ENCODE peak calls at places on chromosomes 16 and 17, in five cellular contexts. One of them, this sample, is unnamed.

GRCh38 chr17:30219315-30219714 is 16.2 kb downstream of the SLC6A4 start:
- DNase-seq in A549: no peak
- DNase-seq in heart right ventricle: no peak
- DNase-seq in fibroblast of the aortic adventitia: no peak
- DNase-seq in epithelial cell of esophagus: no peak
- DNase-seq in this sample: no peak

GRCh38 chr16:88349903-88350900 is 32.6 kb upstream of the ZNF469 start:
- DNase-seq in fibroblast of the aortic adventitia: peak
- DNase-seq in heart right ventricle: no peak
- DNase-seq in A549: no peak
- DNase-seq in epithelial cell of esophagus: no peak
- DNase-seq in this sample: no peak

GRCh38 chr16:57258910-57259475 is 13.9 kb downstream of the ARL2BP start:
- DNase-seq in A549: no peak
- DNase-seq in heart right ventricle: no peak
- DNase-seq in epithelial cell of esophagus: no peak
- DNase-seq in fibroblast of the aortic adventitia: no peak
- DNase-seq in this sample: no peak

GRCh38 chr17:57872536-57872935 is 22.7 kb upstream of the MRPS23 start:
- DNase-seq in heart right ventricle: peak
- DNase-seq in epithelial cell of esophagus: no peak
- DNase-seq in fibroblast of the aortic adventitia: no peak
- DNase-seq in A549: no peak
- DNase-seq in this sample: no peak

GRCh38 chr17:49971848-49972485 is 3.0 kb downstream of the DLX4 start:
- DNase-seq in heart right ventricle: no peak
- DNase-seq in fibroblast of the aortic adventitia: no peak
- DNase-seq in A549: no peak
- DNase-seq in epithelial cell of esophagus: no peak
- DNase-seq in this sample: peak

GRCh38 chr17:36095992-36096391 is 6.0 kb upstream of the CCL3 start:
- DNase-seq in heart right ventricle: no peak
- DNase-seq in A549: no peak
- DNase-seq in epithelial cell of esophagus: no peak
- DNase-seq in fibroblast of the aortic adventitia: no peak
- DNase-seq in this sample: no peak

GRCh38 chr17:7801582-7801981 is 32.4 kb upstream of the KDM6B start:
- DNase-seq in heart right ventricle: no peak
- DNase-seq in fibroblast of the aortic adventitia: no peak
- DNase-seq in A549: no peak
- DNase-seq in epithelial cell of esophagus: no peak
- DNase-seq in this sample: no peak

GRCh38 chr16:9225527-9226316 is 134.3 kb downstream of the HAPSTR1 start:
- DNase-seq in epithelial cell of esophagus: no peak
- DNase-seq in heart right ventricle: no peak
- DNase-seq in A549: no peak
- DNase-seq in fibroblast of the aortic adventitia: no peak
- DNase-seq in this sample: no peak

GRCh38 chr16:82651921-82652601 is 25.3 kb downstream of the CDH13 start:
- DNase-seq in A549: no peak
- DNase-seq in epithelial cell of esophagus: no peak
- DNase-seq in fibroblast of the aortic adventitia: no peak
- DNase-seq in heart right ventricle: no peak
- DNase-seq in this sample: no peak

GRCh38 chr16:49698416-49698815 is 157.5 kb downstream of the ZNF423 start:
- DNase-seq in fibroblast of the aortic adventitia: no peak
- DNase-seq in heart right ventricle: peak
- DNase-seq in A549: no peak
- DNase-seq in epithelial cell of esophagus: no peak
- DNase-seq in this sample: peak

GRCh38 chr16:87418216-87418615 is 26.1 kb downstream of the MAP1LC3B start:
- DNase-seq in epithelial cell of esophagus: no peak
- DNase-seq in heart right ventricle: no peak
- DNase-seq in A549: no peak
- DNase-seq in fibroblast of the aortic adventitia: no peak
- DNase-seq in this sample: no peak

DNA sequence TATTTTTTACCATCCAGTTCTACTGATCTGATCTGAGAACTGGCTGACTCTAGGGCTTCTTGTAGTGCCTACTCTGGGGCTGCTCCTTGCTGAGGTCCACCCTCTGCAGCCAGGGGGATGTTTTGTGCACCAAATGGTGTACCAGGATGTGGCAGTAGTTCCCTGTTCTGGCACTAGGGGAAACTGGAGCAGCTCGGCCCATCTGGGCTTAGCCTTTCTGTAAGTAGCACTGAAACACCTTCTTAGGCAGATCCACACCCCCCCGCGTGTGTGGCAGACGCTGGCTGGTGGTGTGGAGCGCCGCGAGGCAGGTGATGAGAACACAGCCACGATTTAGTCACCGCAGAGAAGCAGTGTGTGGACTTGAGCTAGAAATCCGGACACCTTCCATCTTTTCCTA is 17.0 kb downstream of the DUSP14 start:
- DNase-seq in A549: peak
- DNase-seq in epithelial cell of esophagus: peak
- DNase-seq in heart right ventricle: no peak
- DNase-seq in fibroblast of the aortic adventitia: no peak
- DNase-seq in this sample: no peak
- TF ChIP-seq CTCF in A549: peak
- TF ChIP-seq CTCF in epithelial cell of esophagus: peak
- TF ChIP-seq CTCF in heart right ventricle: no peak
- TF ChIP-seq CTCF in fibroblast of the aortic adventitia: peak
- TF ChIP-seq CTCF in this sample: peak

GRCh38 chr17:79027274-79027924 is 3.4 kb downstream of the C1QTNF1 start:
- DNase-seq in epithelial cell of esophagus: no peak
- DNase-seq in heart right ventricle: no peak
- DNase-seq in A549: no peak
- DNase-seq in fibroblast of the aortic adventitia: no peak
- DNase-seq in this sample: peak
- TF ChIP-seq CTCF in epithelial cell of esophagus: no peak
- TF ChIP-seq CTCF in heart right ventricle: no peak
- TF ChIP-seq CTCF in A549: no peak
- TF ChIP-seq CTCF in fibroblast of the aortic adventitia: no peak
- TF ChIP-seq CTCF in this sample: no peak

DNA sequence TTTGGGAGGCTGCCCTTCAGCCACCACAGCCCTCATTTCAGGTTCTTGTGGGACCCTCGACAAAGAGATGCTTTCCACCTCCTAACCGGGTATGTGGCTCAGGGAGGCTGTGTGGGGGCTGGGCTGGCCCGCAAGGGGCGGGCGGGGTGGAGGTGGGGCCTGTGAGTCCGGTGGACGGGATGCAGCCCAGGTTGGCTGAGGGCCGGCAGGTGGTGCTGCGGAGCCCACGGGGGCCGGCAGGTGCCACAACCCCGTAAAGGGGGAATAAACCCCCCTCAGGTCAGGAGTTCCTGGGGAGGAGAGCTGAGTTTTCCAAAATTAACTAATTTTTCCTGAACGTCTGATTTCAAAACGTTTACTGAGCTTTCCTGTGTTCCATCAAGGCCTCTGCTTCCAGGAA is 4.9 kb upstream of the CIAO3 start:
- DNase-seq in epithelial cell of esophagus: peak
- DNase-seq in A549: peak
- DNase-seq in heart right ventricle: no peak
- DNase-seq in fibroblast of the aortic adventitia: no peak
- DNase-seq in this sample: no peak
- TF ChIP-seq CTCF in epithelial cell of esophagus: peak
- TF ChIP-seq CTCF in A549: peak
- TF ChIP-seq CTCF in heart right ventricle: no peak
- TF ChIP-seq CTCF in fibroblast of the aortic adventitia: peak
- TF ChIP-seq CTCF in this sample: no peak

DNA sequence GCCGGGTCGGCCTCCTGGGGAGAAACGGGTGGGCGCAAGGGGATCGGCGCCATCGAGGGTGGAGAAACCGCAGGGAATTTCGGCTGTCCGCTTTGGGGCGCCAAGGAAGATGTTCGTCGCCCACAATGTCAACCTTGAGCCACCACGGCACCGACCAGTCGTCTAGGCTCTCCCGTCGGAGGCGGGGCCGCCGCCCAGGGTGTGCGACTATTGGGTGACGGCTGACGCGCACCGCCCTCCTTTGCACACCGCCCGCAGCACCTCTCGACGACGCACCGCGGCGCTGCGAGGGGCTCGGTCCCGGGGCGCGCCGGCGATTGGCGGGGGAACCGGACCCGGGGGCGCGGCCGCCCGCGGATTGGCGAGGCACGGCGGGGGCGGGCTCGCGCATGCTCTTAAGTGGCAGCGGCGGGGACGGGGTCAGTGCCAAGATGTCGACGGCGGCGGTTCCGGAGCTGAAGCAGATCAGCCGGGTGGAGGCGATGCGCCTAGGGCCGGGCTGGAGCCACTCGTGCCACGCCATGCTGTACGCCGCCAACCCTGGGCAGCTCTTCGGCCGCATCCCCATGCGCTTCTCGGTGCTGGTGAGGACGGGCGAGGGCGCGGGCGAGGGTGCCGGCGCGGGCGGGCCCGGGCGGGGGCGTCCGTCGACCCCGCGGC is at the start of gene NUDT16L1:
- DNase-seq in epithelial cell of esophagus: peak
- DNase-seq in fibroblast of the aortic adventitia: peak
- DNase-seq in heart right ventricle: peak
- DNase-seq in A549: peak
- DNase-seq in this sample: peak
- TF ChIP-seq CTCF in epithelial cell of esophagus: no peak
- TF ChIP-seq CTCF in fibroblast of the aortic adventitia: peak
- TF ChIP-seq CTCF in heart right ventricle: peak
- TF ChIP-seq CTCF in A549: no peak
- TF ChIP-seq CTCF in this sample: peak

GRCh38 chr17:76542566-76542971 is 2.7 kb downstream of the PRCD start:
- DNase-seq in heart right ventricle: no peak
- DNase-seq in fibroblast of the aortic adventitia: no peak
- DNase-seq in epithelial cell of esophagus: no peak
- DNase-seq in A549: no peak
- DNase-seq in this sample: no peak

GRCh38 chr17:76539631-76540271 is at the start of gene PRCD:
- DNase-seq in fibroblast of the aortic adventitia: no peak
- DNase-seq in A549: peak
- DNase-seq in heart right ventricle: no peak
- DNase-seq in epithelial cell of esophagus: no peak
- DNase-seq in this sample: no peak

GRCh38 chr17:76538941-76539340 is 903 bp upstream of the PRCD start:
- DNase-seq in heart right ventricle: no peak
- DNase-seq in epithelial cell of esophagus: no peak
- DNase-seq in fibroblast of the aortic adventitia: no peak
- DNase-seq in A549: no peak
- DNase-seq in this sample: no peak

GRCh38 chr17:76541739-76542450 is 2.1 kb downstream of the PRCD start:
- DNase-seq in epithelial cell of esophagus: no peak
- DNase-seq in fibroblast of the aortic adventitia: no peak
- DNase-seq in A549: no peak
- DNase-seq in heart right ventricle: no peak
- DNase-seq in this sample: no peak

GRCh38 chr17:76540381-76541300 is 797 bp downstream of the PRCD start:
- DNase-seq in fibroblast of the aortic adventitia: peak
- DNase-seq in heart right ventricle: peak
- DNase-seq in epithelial cell of esophagus: peak
- DNase-seq in A549: peak
- DNase-seq in this sample: peak
- TF ChIP-seq CTCF in fibroblast of the aortic adventitia: peak
- TF ChIP-seq CTCF in heart right ventricle: peak
- TF ChIP-seq CTCF in epithelial cell of esophagus: peak
- TF ChIP-seq CTCF in A549: no peak
- TF ChIP-seq CTCF in this sample: no peak

GRCh38 chr16:80784951-80785350 is 19.4 kb downstream of the CDYL2 start:
- DNase-seq in fibroblast of the aortic adventitia: no peak
- DNase-seq in epithelial cell of esophagus: no peak
- DNase-seq in heart right ventricle: no peak
- DNase-seq in A549: no peak
- DNase-seq in this sample: no peak
- TF ChIP-seq CTCF in fibroblast of the aortic adventitia: no peak
- TF ChIP-seq CTCF in epithelial cell of esophagus: no peak
- TF ChIP-seq CTCF in heart right ventricle: no peak
- TF ChIP-seq CTCF in A549: no peak
- TF ChIP-seq CTCF in this sample: no peak

DNA sequence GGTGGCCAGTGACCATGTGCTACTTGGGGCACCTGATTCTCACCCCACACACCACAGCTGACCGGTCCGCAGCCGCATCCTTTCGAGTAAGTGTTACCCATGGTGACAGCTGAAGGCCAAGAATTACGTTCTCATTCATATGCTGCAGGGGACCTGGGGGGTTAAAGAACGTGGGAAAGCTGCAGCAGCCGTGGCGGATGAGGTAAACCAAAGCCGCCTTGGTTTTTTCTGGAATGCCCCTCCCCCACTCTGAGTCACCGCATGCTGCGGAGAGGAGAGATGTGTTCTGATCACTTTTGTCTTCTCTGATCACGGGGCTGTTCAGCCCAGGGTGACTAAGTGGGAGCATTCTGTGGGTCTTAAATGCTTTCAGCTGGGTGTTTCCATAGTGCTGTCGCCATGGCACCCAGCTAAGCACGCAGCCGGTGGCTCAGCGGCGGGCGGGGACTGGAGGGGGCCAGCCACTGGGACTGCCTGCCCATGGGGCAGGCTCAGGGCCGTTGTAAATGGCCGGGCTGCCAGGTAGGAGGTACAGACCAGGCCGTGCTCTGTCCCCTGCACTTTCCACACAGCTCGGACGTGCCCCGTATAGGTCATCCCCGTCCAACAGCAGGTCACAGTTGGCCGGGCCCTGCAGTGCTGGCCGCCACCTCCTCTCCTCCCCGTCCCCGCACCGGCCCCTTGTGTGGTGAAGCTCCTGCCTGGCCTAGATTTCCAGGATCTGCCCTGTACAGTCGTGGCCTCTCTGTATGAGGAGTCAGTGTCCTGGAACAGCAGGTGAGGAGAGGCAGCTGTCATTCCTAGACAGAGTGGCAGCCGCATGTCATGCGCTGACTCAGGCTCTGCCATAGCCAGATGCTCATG is 60.0 kb downstream of the BAIAP2 start:
- DNase-seq in fibroblast of the aortic adventitia: peak
- DNase-seq in A549: peak
- DNase-seq in heart right ventricle: no peak
- DNase-seq in epithelial cell of esophagus: peak
- DNase-seq in this sample: peak
- TF ChIP-seq CTCF in fibroblast of the aortic adventitia: peak
- TF ChIP-seq CTCF in A549: no peak
- TF ChIP-seq CTCF in heart right ventricle: no peak
- TF ChIP-seq CTCF in epithelial cell of esophagus: no peak
- TF ChIP-seq CTCF in this sample: no peak

GRCh38 chr16:69465083-69465721 is 40.8 kb downstream of the CYB5B start:
- DNase-seq in A549: no peak
- DNase-seq in fibroblast of the aortic adventitia: peak
- DNase-seq in epithelial cell of esophagus: no peak
- DNase-seq in heart right ventricle: no peak
- DNase-seq in this sample: no peak
- TF ChIP-seq CTCF in A549: no peak
- TF ChIP-seq CTCF in fibroblast of the aortic adventitia: no peak
- TF ChIP-seq CTCF in epithelial cell of esophagus: no peak
- TF ChIP-seq CTCF in heart right ventricle: no peak
- TF ChIP-seq CTCF in this sample: no peak

GRCh38 chr17:45756266-45756989 is 27.7 kb upstream of the CRHR1 start:
- DNase-seq in epithelial cell of esophagus: no peak
- DNase-seq in fibroblast of the aortic adventitia: no peak
- DNase-seq in heart right ventricle: no peak
- DNase-seq in A549: no peak
- DNase-seq in this sample: no peak
- TF ChIP-seq CTCF in epithelial cell of esophagus: no peak
- TF ChIP-seq CTCF in fibroblast of the aortic adventitia: no peak
- TF ChIP-seq CTCF in heart right ventricle: no peak
- TF ChIP-seq CTCF in A549: no peak
- TF ChIP-seq CTCF in this sample: no peak